ENCODE peak calls at places on chromosome 16, in nine cellular contexts. X is AG08395, J is NCI-H2107, F is A549, K is cardiac septum, T is substantia nigra, B is astrocyte of the spinal cord, Z is NT2/D1, H is skeletal muscle cell. Q is an unnamed sample.

GRCh38 chr16:84720180-84720579 is 20.4 kb downstream of the USP10 start:
- DNase-seq in X (peak), J (no peak), F (no peak), K (no peak), T (no peak), B (peak), Z (no peak), H (no peak), Q (no peak)

GRCh38 chr16:22977294-22977697 is 163.3 kb downstream of the HS3ST2 start:
- DNase-seq in X (no peak), J (no peak), F (no peak), K (no peak), T (no peak), B (no peak), Z (no peak), H (no peak), Q (peak)

GRCh38 chr16:80596507-80597207 is 55.9 kb downstream of the DYNLRB2 start:
- DNase-seq in X (no peak), J (no peak), F (no peak), K (no peak), T (no peak), B (no peak), Z (no peak), H (no peak), Q (no peak)

GRCh38 chr16:2952679-2953078 is 11.4 kb upstream of the KREMEN2 start:
- DNase-seq in X (no peak), J (peak), F (no peak), K (no peak), T (no peak), B (no peak), Z (no peak), H (no peak), Q (no peak)

GRCh38 chr16:56565023-56565477 is at the start of gene MT4:
- DNase-seq in X (no peak), J (no peak), F (no peak), K (no peak), T (no peak), B (no peak), Z (no peak), H (no peak), Q (no peak)

GRCh38 chr16:29820730-29821662 is 734 bp downstream of the MVP start:
- DNase-seq in X (peak), J (no peak), F (peak), K (no peak), T (no peak), B (no peak), Z (no peak), H (no peak), Q (no peak)

GRCh38 chr16:89599451-89599858 is 14.0 kb upstream of the DPEP1 start:
- DNase-seq in X (no peak), J (no peak), F (peak), K (no peak), T (no peak), B (no peak), Z (peak), H (no peak), Q (no peak)

GRCh38 chr16:1708768-1709180 is 2.8 kb downstream of the MAPK8IP3 start:
- DNase-seq in X (no peak), J (peak), F (no peak), K (no peak), T (no peak), B (peak), Z (no peak), H (no peak), Q (no peak)

GRCh38 chr16:57482845-57483545 is 3.3 kb downstream of the DOK4 start:
- DNase-seq in X (no peak), J (no peak), F (no peak), K (no peak), T (no peak), B (no peak), Z (no peak), H (no peak), Q (no peak)

GRCh38 chr16:87684106-87684677 is 81.6 kb downstream of the KLHDC4 start:
- DNase-seq in X (no peak), J (no peak), F (no peak), K (no peak), T (peak), B (no peak), Z (no peak), H (no peak), Q (no peak)

GRCh38 chr16:10343124-10343760 is 42.6 kb upstream of the ATF7IP2 start:
- DNase-seq in X (no peak), J (no peak), F (no peak), K (no peak), T (no peak), B (no peak), Z (no peak), H (no peak), Q (no peak)

GRCh38 chr16:85557083-85557975 is 55.8 kb upstream of the GSE1 start:
- DNase-seq in X (peak), J (no peak), F (peak), K (no peak), T (no peak), B (no peak), Z (no peak), H (no peak), Q (no peak)

GRCh38 chr16:63617990-63618763 is 1503.7 kb downstream of the CDH11 start:
- DNase-seq in X (no peak), J (no peak), F (peak), K (no peak), T (no peak), B (no peak), Z (no peak), H (no peak), Q (no peak)

GRCh38 chr16:79402356-79402755 is 198.2 kb downstream of the MAF start:
- DNase-seq in X (no peak), J (no peak), F (no peak), K (peak), T (no peak), B (no peak), Z (no peak), H (no peak), Q (no peak)

Q was measured in stromal cell of bone marrow.